ENCODE peak calls at places on chromosomes 11 and 22, in eight cellular contexts. O, L, C, W, N, B, M and H are unnamed samples.

GRCh38 chr22:37248251-37248650 is 4.2 kb upstream of the RAC2 start:
- DNase-seq in B (no peak), W (no peak), L (no peak), O (no peak), C (no peak), M (no peak), N (no peak), H (no peak)

GRCh38 chr22:41237707-41238569 is 2.8 kb downstream of the CHADL start:
- DNase-seq in W (no peak), O (peak), M (peak), L (peak), C (peak), B (peak), N (no peak), H (peak)

GRCh38 chr11:67301951-67302516 is 1.3 kb upstream of the SSH3 start:
- DNase-seq in C (no peak), B (peak), M (no peak), N (peak), O (peak), L (no peak), W (no peak), H (no peak)

GRCh38 chr11:117076941-117077659 is 21.1 kb downstream of the SIK3 start:
- DNase-seq in O (no peak), L (no peak), N (no peak), W (no peak), C (no peak), M (no peak), B (no peak), H (no peak)

GRCh38 chr11:133713844-133714243 is 131.5 kb downstream of the SPATA19 start:
- DNase-seq in B (no peak), M (no peak), L (no peak), N (no peak), O (no peak), W (no peak), C (no peak), H (no peak)

GRCh38 chr11:131759140-131759539 is 388.7 kb downstream of the NTM start:
- DNase-seq in B (no peak), L (no peak), N (no peak), W (no peak), M (no peak), C (no peak), O (no peak), H (no peak)

GRCh38 chr11:100753144-100753543 is 66.1 kb downstream of the ARHGAP42 start:
- DNase-seq in N (no peak), W (no peak), C (no peak), M (no peak), O (no peak), L (no peak), B (no peak), H (no peak)

GRCh38 chr11:120326845-120327281 is 1.8 kb downstream of the TLCD5 start:
- DNase-seq in B (no peak), N (peak), L (no peak), W (no peak), C (no peak), M (no peak), O (peak), H (no peak)